ENCODE peak calls at places on chromosome 17, in nine cellular contexts. H, Z, Q, Y, T, W, L, G and M are unnamed samples.

GRCh38 chr17:42112552-42113176 is at the start of gene DHX58:
- DNase-seq in H (peak; percentile 76), Z (peak; percentile 42), Q (peak; percentile 59), Y (peak; percentile 80), T (peak; percentile 90), W (peak; percentile 79), L (peak; percentile 72), G (peak; percentile 79), M (peak; percentile 96)

GRCh38 chr17:10036511-10037061 is 131.5 kb upstream of the RCVRN start:
- DNase-seq in H (peak; percentile 74), Z (no peak), Q (peak; percentile 40), Y (no peak), T (no peak), W (peak; percentile 81), L (no peak), G (peak; percentile 23), M (no peak)

GRCh38 chr17:78128616-78129384 is at the start of gene TMC6:
- DNase-seq in H (no peak), Z (peak; percentile 94), Q (no peak), Y (peak; percentile 59), T (no peak), W (peak; percentile 74), L (peak; percentile 29), G (peak; percentile 67), M (peak; percentile 82)

GRCh38 chr17:13995856-13996635 is 73.3 kb upstream of the COX10 start:
- DNase-seq in H (no peak), Z (no peak), Q (no peak), Y (no peak), T (no peak), W (no peak), L (no peak), G (no peak), M (no peak)

GRCh38 chr17:16150251-16150859 is 65.0 kb downstream of the NCOR1 start:
- DNase-seq in H (no peak), Z (no peak), Q (no peak), Y (no peak), T (no peak), W (no peak), L (no peak), G (no peak), M (no peak)

GRCh38 chr17:31582151-31582907 is 190.9 kb downstream of the RAB11FIP4 start:
- DNase-seq in H (no peak), Z (no peak), Q (no peak), Y (no peak), T (peak; percentile 32), W (peak; percentile 75), L (peak; percentile 51), G (no peak), M (no peak)

GRCh38 chr17:36188891-36189306 is 7.7 kb downstream of the CCL3L1 start:
- DNase-seq in H (no peak), Z (no peak), Q (no peak), Y (no peak), T (peak; percentile 59), W (peak; percentile 63), L (no peak), G (no peak), M (no peak)

GRCh38 chr17:42428141-42428944 is 5.3 kb upstream of the CAVIN1 start:
- DNase-seq in H (peak; percentile 90), Z (peak; percentile 43), Q (no peak), Y (peak; percentile 70), T (no peak), W (no peak), L (no peak), G (peak; percentile 52), M (no peak)

GRCh38 chr17:48241131-48241591 is 133.6 kb downstream of the SNX11 start:
- DNase-seq in H (peak; percentile 7), Z (peak; percentile 53), Q (peak; percentile 8), Y (no peak), T (peak; percentile 54), W (peak; percentile 32), L (no peak), G (no peak), M (peak; percentile 31)

GRCh38 chr17:36600936-36601302 is 464 bp upstream of the MRM1 start:
- DNase-seq in H (no peak), Z (no peak), Q (no peak), Y (no peak), T (no peak), W (no peak), L (no peak), G (no peak), M (no peak)

GRCh38 chr17:48294989-48295892 is 134.8 kb downstream of the SKAP1 start:
- DNase-seq in H (no peak), Z (no peak), Q (no peak), Y (no peak), T (peak; percentile 47), W (no peak), L (no peak), G (no peak), M (no peak)

GRCh38 chr17:77796201-77796860 is 162.2 kb upstream of the TNRC6C start:
- DNase-seq in H (no peak), Z (no peak), Q (no peak), Y (no peak), T (no peak), W (no peak), L (no peak), G (no peak), M (no peak)

GRCh38 chr17:71600137-71600789 is 520.6 kb upstream of the SOX9 start:
- DNase-seq in H (no peak), Z (no peak), Q (no peak), Y (no peak), T (no peak), W (no peak), L (no peak), G (no peak), M (no peak)

GRCh38 chr17:78765821-78766220 is 16.3 kb downstream of the CYTH1 start:
- DNase-seq in H (no peak), Z (no peak), Q (no peak), Y (no peak), T (no peak), W (no peak), L (no peak), G (no peak), M (no peak)

GRCh38 chr17:17227608-17228520 is 9.1 kb downstream of the FLCN start:
- DNase-seq in H (no peak), Z (no peak), Q (peak; percentile 69), Y (peak; percentile 70), T (no peak), W (peak; percentile 64), L (no peak), G (no peak), M (no peak)

GRCh38 chr17:36578671-36579070 is 13.0 kb upstream of the DHRS11 start:
- DNase-seq in H (no peak), Z (no peak), Q (no peak), Y (no peak), T (no peak), W (no peak), L (no peak), G (no peak), M (no peak)

GRCh38 chr17:29393451-29393850 is 3.3 kb downstream of the TAOK1 start:
- DNase-seq in H (no peak), Z (no peak), Q (no peak), Y (no peak), T (no peak), W (no peak), L (no peak), G (no peak), M (no peak)
- TF ChIP-seq POLR2A in H (no peak), Z (no peak), Q (no peak), Y (no peak), T (no peak), W (no peak), L (no peak), G (no peak), M (no peak)

GRCh38 chr17:56699186-56699895 is 105.8 kb downstream of the NOG start:
- DNase-seq in H (peak; percentile 15), Z (no peak), Q (no peak), Y (peak; percentile 39), T (no peak), W (no peak), L (no peak), G (peak; percentile 40), M (no peak)
- TF ChIP-seq POLR2A in H (no peak), Z (no peak), Q (no peak), Y (no peak), T (no peak), W (no peak), L (no peak), G (no peak), M (no peak)

GRCh38 chr17:46192484-46193245 is 564 bp downstream of the KANSL1 start:
- DNase-seq in H (peak; percentile 44), Z (peak; percentile 89), Q (peak; percentile 63), Y (peak; percentile 59), T (no peak), W (peak; percentile 72), L (peak; percentile 76), G (peak; percentile 64), M (peak; percentile 66)

GRCh38 chr17:46194393-46195216 is 1.4 kb upstream of the KANSL1 start:
- DNase-seq in H (peak; percentile 26), Z (peak; percentile 45), Q (no peak), Y (no peak), T (peak; percentile 89), W (no peak), L (no peak), G (no peak), M (no peak)

GRCh38 chr17:46193626-46194392 is 580 bp upstream of the KANSL1 start:
- DNase-seq in H (peak; percentile 92), Z (peak; percentile 96), Q (peak; percentile 96), Y (peak; percentile 93), T (peak; percentile 88), W (peak; percentile 95), L (peak; percentile 93), G (peak; percentile 95), M (peak; percentile 83)

GRCh38 chr17:46192211-46192483 is 1.1 kb downstream of the KANSL1 start:
- DNase-seq in H (no peak), Z (no peak), Q (no peak), Y (no peak), T (no peak), W (no peak), L (no peak), G (no peak), M (no peak)

GRCh38 chr17:46193246-46193625 is at the start of gene KANSL1:
- DNase-seq in H (peak; percentile 63), Z (peak; percentile 93), Q (peak; percentile 83), Y (peak; percentile 78), T (no peak), W (peak; percentile 90), L (peak; percentile 89), G (peak; percentile 88), M (peak; percentile 85)
- TF ChIP-seq POLR2A in H (peak; percentile 54), Z (peak; percentile 16), Q (no peak), Y (peak; percentile 38), T (peak; percentile 82), W (no peak), L (peak; percentile 32), G (no peak), M (no peak)

DNA sequence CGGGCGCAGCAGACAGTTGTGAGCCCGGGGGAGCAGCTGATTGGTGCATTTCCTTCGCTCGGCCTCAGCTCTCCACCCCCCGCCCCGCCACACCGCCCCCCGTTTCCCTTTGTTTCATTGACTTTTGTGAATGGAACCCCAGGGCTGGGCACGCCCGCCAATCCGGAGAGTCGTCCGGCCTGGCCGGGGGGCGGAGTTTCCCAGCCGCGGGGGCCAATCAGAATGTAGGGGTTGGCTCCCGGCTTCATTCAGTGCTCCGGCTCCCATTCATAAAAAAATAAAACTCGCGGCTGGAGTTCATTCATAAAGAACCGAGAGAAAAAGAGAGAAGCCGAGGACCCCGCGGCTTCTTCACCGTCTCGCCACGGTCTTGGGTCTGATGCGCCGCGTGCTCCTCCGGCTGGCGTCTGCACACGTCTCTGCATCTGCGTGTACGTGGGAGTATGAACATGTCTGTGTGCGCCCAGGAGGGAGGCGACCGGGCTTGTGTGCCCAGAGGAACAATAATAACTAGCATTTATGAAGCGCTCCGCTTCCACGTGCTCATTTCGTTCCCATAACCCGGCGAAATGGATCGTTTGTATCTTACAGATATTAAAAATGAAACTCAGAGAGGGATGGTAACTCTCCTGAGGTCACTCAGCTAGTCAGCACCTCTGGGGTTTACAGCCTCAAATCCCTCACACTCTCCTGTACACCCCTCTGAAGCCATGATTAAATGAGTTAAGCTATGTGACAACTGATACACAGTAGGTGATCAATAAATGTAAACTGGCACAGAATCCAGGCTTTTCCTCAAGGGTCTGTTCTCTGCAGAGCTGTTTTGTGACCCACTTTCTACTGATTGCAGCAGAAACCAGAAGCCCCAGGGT is at the start of gene ETV4:
- DNase-seq in H (peak; percentile 88), Z (peak; percentile 98), Q (peak; percentile 67), Y (peak; percentile 89), T (peak; percentile 55), W (peak; percentile 94), L (peak; percentile 79), G (peak; percentile 87), M (peak; percentile 96)
- TF ChIP-seq POLR2A in H (no peak), Z (peak; percentile 66), Q (no peak), Y (no peak), T (no peak), W (no peak), L (no peak), G (no peak), M (no peak)